ENCODE peak calls at places on chromosomes 11 and 22, in nine cellular contexts. Z is brain microvascular endothelial cell; J is RWPE1; Q is choroid plexus epithelial cell; Y is EH; W is stimulated activated CD8-positive, alpha-beta memory T cell treated with anti-CD3 and anti-CD28 coated beads, Interleukin-4, amount 100 ng/mL, for 48 hours; L is activated CD4-positive, alpha-beta T cell treated with anti-CD3 and anti-CD28 coated beads, Interleukin-2, amount 50 U/mL, for 48 hours; X is neural crest cell; I is stimulated activated CD4-positive, alpha-beta T cell treated with anti-CD3 and anti-CD28 coated beads, TNF-alpha, amount 100 ng/mL, for 4 hours. K is an unnamed sample.

GRCh38 chr11:124481365-124482323 is 36.1 kb upstream of the OR8B8 start:
- DNase-seq in Y (peak; percentile 31), J (peak; percentile 3), X (no peak), L (no peak), Q (peak; percentile 80), W (no peak), I (no peak), Z (peak; percentile 84), K (no peak)

GRCh38 chr11:128660957-128661356 is 32.9 kb upstream of the FLI1 start:
- DNase-seq in Z (no peak), J (no peak), Q (no peak), Y (no peak), L (no peak), W (no peak), X (no peak), I (no peak), K (no peak)

GRCh38 chr11:111307472-111308108 is 9.2 kb downstream of the POU2AF3 start:
- DNase-seq in Q (no peak), Y (no peak), Z (no peak), L (no peak), I (no peak), W (no peak), X (no peak), J (no peak), K (no peak)

GRCh38 chr22:36641902-36642640 is 61.5 kb downstream of the CACNG2 start:
- DNase-seq in Q (peak; percentile 22), I (no peak), Z (peak; percentile 9), Y (peak; percentile 59), L (no peak), J (peak; percentile 74), X (no peak), W (no peak), K (no peak)

GRCh38 chr11:107848345-107848744 is 10.2 kb downstream of the SLC35F2 start:
- DNase-seq in I (no peak), Q (no peak), L (no peak), X (no peak), Y (no peak), Z (no peak), W (no peak), J (no peak), K (no peak)

GRCh38 chr11:116207349-116207748 is 565.4 kb downstream of the BUD13 start:
- DNase-seq in Z (no peak), I (no peak), W (no peak), Y (no peak), L (no peak), Q (no peak), X (no peak), J (no peak), K (no peak)

GRCh38 chr11:86938900-86939880 is 16.0 kb downstream of the FZD4 start:
- DNase-seq in X (no peak), Y (peak; percentile 66), W (no peak), J (peak; percentile 24), L (no peak), Z (no peak), Q (peak; percentile 80), I (no peak), K (no peak)

GRCh38 chr11:132126973-132127900 is 756.8 kb downstream of the NTM start:
- DNase-seq in J (peak; percentile 49), X (peak; percentile 19), W (no peak), Y (peak; percentile 91), L (no peak), Z (peak; percentile 92), I (no peak), Q (peak; percentile 95), K (no peak)

GRCh38 chr11:70682056-70682455 is 283.7 kb downstream of the CTTN start:
- DNase-seq in L (no peak), W (no peak), Z (no peak), Y (no peak), Q (no peak), I (no peak), J (no peak), X (no peak), K (no peak)

GRCh38 chr11:62881579-62882427 is 1.1 kb downstream of the SLC3A2 start:
- DNase-seq in Z (peak; percentile 97), L (peak; percentile 95), I (peak; percentile 90), X (peak; percentile 76), Y (peak; percentile 98), Q (peak; percentile 98), W (peak; percentile 97), J (peak; percentile 96), K (peak; percentile 80)

GRCh38 chr11:68439355-68440065 is 21.0 kb upstream of the PPP6R3 start:
- DNase-seq in J (no peak), Y (no peak), W (no peak), L (no peak), Z (no peak), I (no peak), X (no peak), Q (peak; percentile 37), K (no peak)

GRCh38 chr11:10623797-10624761 is 55.6 kb upstream of the LYVE1 start:
- DNase-seq in W (peak; percentile 37), X (peak; percentile 22), I (no peak), Z (no peak), J (peak; percentile 15), Y (peak; percentile 44), L (peak; percentile 5), Q (peak; percentile 58), K (no peak)

GRCh38 chr11:102451041-102451692 is 1.4 kb downstream of the TMEM123 start:
- DNase-seq in X (no peak), W (no peak), J (no peak), L (no peak), Y (no peak), I (no peak), Z (no peak), Q (no peak), K (no peak)

GRCh38 chr11:120372296-120372695 is 36.1 kb downstream of the ARHGEF12 start:
- DNase-seq in J (no peak), I (no peak), Q (no peak), Z (no peak), W (no peak), Y (no peak), X (no peak), L (no peak), K (no peak)

GRCh38 chr11:122340607-122341006 is 224.6 kb upstream of the BLID start:
- DNase-seq in Q (no peak), J (no peak), Z (no peak), W (no peak), I (no peak), X (no peak), L (no peak), Y (no peak), K (no peak)

GRCh38 chr11:1234771-1235614 is 12.1 kb downstream of the MUC5B start:
- DNase-seq in Y (no peak), L (no peak), X (no peak), Q (no peak), I (no peak), Z (no peak), J (no peak), W (no peak), K (no peak)

K was measured in central memory CD8-positive, alpha-beta T cell.